ENCODE peak calls at places on chromosome 12, in nine cellular contexts. One of them, this sample, is unnamed. For H3K4me1, the result is how much of the 10 kb centered on the place peaks cover.

GRCh38 chr12:108333898-108334699 is 5.0 kb downstream of the CMKLR1 start:
- DNase-seq in OCI-LY7: no peak
- DNase-seq in left lung: no peak
- DNase-seq in left ventricle myocardium inferior: no peak
- DNase-seq in endodermal cell: no peak
- DNase-seq in breast epithelium: no peak
- DNase-seq in cardiac muscle cell: peak
- DNase-seq in stomach: no peak
- DNase-seq in testis: no peak
- DNase-seq in this sample: no peak

GRCh38 chr12:642633-643477 is 20.4 kb downstream of the NINJ2 start:
- DNase-seq in OCI-LY7: peak
- DNase-seq in left lung: peak
- DNase-seq in left ventricle myocardium inferior: peak
- DNase-seq in endodermal cell: peak
- DNase-seq in breast epithelium: no peak
- DNase-seq in cardiac muscle cell: peak
- DNase-seq in stomach: peak
- DNase-seq in testis: peak
- DNase-seq in this sample: peak

GRCh38 chr12:10722905-10723866 is at the start of gene YBX3:
- DNase-seq in OCI-LY7: peak
- DNase-seq in left lung: peak
- DNase-seq in left ventricle myocardium inferior: peak
- DNase-seq in endodermal cell: peak
- DNase-seq in breast epithelium: peak
- DNase-seq in cardiac muscle cell: peak
- DNase-seq in stomach: peak
- DNase-seq in testis: peak
- DNase-seq in this sample: peak

GRCh38 chr12:75564398-75564797 is 53.0 kb upstream of the KRR1 start:
- DNase-seq in OCI-LY7: no peak
- DNase-seq in left lung: no peak
- DNase-seq in left ventricle myocardium inferior: no peak
- DNase-seq in endodermal cell: no peak
- DNase-seq in breast epithelium: no peak
- DNase-seq in cardiac muscle cell: peak
- DNase-seq in stomach: no peak
- DNase-seq in testis: no peak
- DNase-seq in this sample: peak

GRCh38 chr12:76586764-76587395 is 27.3 kb upstream of the OSBPL8 start:
- DNase-seq in OCI-LY7: peak
- DNase-seq in left lung: no peak
- DNase-seq in left ventricle myocardium inferior: no peak
- DNase-seq in endodermal cell: no peak
- DNase-seq in breast epithelium: no peak
- DNase-seq in cardiac muscle cell: peak
- DNase-seq in stomach: no peak
- DNase-seq in testis: peak
- DNase-seq in this sample: no peak

GRCh38 chr12:77256924-77257323 is 191.6 kb upstream of the E2F7 start:
- DNase-seq in OCI-LY7: no peak
- DNase-seq in left lung: no peak
- DNase-seq in left ventricle myocardium inferior: no peak
- DNase-seq in endodermal cell: no peak
- DNase-seq in breast epithelium: no peak
- DNase-seq in cardiac muscle cell: peak
- DNase-seq in stomach: no peak
- DNase-seq in testis: no peak
- DNase-seq in this sample: no peak

GRCh38 chr12:72006766-72007165 is 68.1 kb downstream of the TPH2 start:
- DNase-seq in OCI-LY7: no peak
- DNase-seq in left lung: no peak
- DNase-seq in left ventricle myocardium inferior: no peak
- DNase-seq in endodermal cell: no peak
- DNase-seq in breast epithelium: no peak
- DNase-seq in cardiac muscle cell: no peak
- DNase-seq in stomach: no peak
- DNase-seq in testis: no peak
- DNase-seq in this sample: no peak

GRCh38 chr12:526089-526488 is 66.3 kb downstream of the B4GALNT3 start:
- DNase-seq in OCI-LY7: no peak
- DNase-seq in left lung: no peak
- DNase-seq in left ventricle myocardium inferior: no peak
- DNase-seq in endodermal cell: no peak
- DNase-seq in breast epithelium: no peak
- DNase-seq in cardiac muscle cell: no peak
- DNase-seq in stomach: no peak
- DNase-seq in testis: no peak
- DNase-seq in this sample: no peak

GRCh38 chr12:84362552-84362897 is 550.1 kb downstream of the SLC6A15 start:
- DNase-seq in OCI-LY7: no peak
- DNase-seq in left lung: no peak
- DNase-seq in left ventricle myocardium inferior: no peak
- DNase-seq in endodermal cell: no peak
- DNase-seq in breast epithelium: no peak
- DNase-seq in cardiac muscle cell: no peak
- DNase-seq in stomach: no peak
- DNase-seq in testis: no peak
- DNase-seq in this sample: no peak

GRCh38 chr12:120453060-120453761 is 7.0 kb downstream of the GATC start:
- DNase-seq in OCI-LY7: no peak
- DNase-seq in left lung: no peak
- DNase-seq in left ventricle myocardium inferior: no peak
- DNase-seq in endodermal cell: no peak
- DNase-seq in breast epithelium: no peak
- DNase-seq in cardiac muscle cell: no peak
- DNase-seq in stomach: no peak
- DNase-seq in testis: no peak
- DNase-seq in this sample: no peak

GRCh38 chr12:124709722-124710656 is 142.6 kb upstream of the NCOR2 start:
- DNase-seq in OCI-LY7: no peak
- DNase-seq in left lung: no peak
- DNase-seq in left ventricle myocardium inferior: no peak
- DNase-seq in endodermal cell: no peak
- DNase-seq in breast epithelium: no peak
- DNase-seq in cardiac muscle cell: peak
- DNase-seq in stomach: no peak
- DNase-seq in testis: no peak
- DNase-seq in this sample: peak

GRCh38 chr12:43293396-43293795 is 258.6 kb downstream of the ADAMTS20 start:
- DNase-seq in OCI-LY7: no peak
- DNase-seq in left lung: no peak
- DNase-seq in left ventricle myocardium inferior: no peak
- DNase-seq in endodermal cell: no peak
- DNase-seq in breast epithelium: no peak
- DNase-seq in cardiac muscle cell: no peak
- DNase-seq in stomach: no peak
- DNase-seq in testis: no peak
- DNase-seq in this sample: no peak

GRCh38 chr12:6790496-6791150 is 1.3 kb downstream of the CD4 start:
- DNase-seq in OCI-LY7: no peak
- DNase-seq in left lung: no peak
- DNase-seq in left ventricle myocardium inferior: no peak
- DNase-seq in endodermal cell: no peak
- DNase-seq in breast epithelium: no peak
- DNase-seq in cardiac muscle cell: no peak
- DNase-seq in stomach: no peak
- DNase-seq in testis: no peak
- DNase-seq in this sample: no peak

GRCh38 chr12:75086086-75087038 is 123.3 kb downstream of the KCNC2 start:
- DNase-seq in OCI-LY7: no peak
- DNase-seq in left lung: no peak
- DNase-seq in left ventricle myocardium inferior: no peak
- DNase-seq in endodermal cell: no peak
- DNase-seq in breast epithelium: no peak
- DNase-seq in cardiac muscle cell: no peak
- DNase-seq in stomach: no peak
- DNase-seq in testis: no peak
- DNase-seq in this sample: no peak

GRCh38 chr12:96427269-96427729 is 27.1 kb upstream of the CDK17 start:
- DNase-seq in OCI-LY7: no peak
- DNase-seq in left lung: peak
- DNase-seq in left ventricle myocardium inferior: peak
- DNase-seq in endodermal cell: peak
- DNase-seq in breast epithelium: no peak
- DNase-seq in cardiac muscle cell: peak
- DNase-seq in stomach: peak
- DNase-seq in testis: no peak
- DNase-seq in this sample: no peak

GRCh38 chr12:80230068-80230467 is 130.7 kb downstream of the OTOGL start:
- DNase-seq in OCI-LY7: no peak
- DNase-seq in left lung: no peak
- DNase-seq in left ventricle myocardium inferior: no peak
- DNase-seq in endodermal cell: peak
- DNase-seq in breast epithelium: no peak
- DNase-seq in cardiac muscle cell: no peak
- DNase-seq in stomach: no peak
- DNase-seq in testis: no peak
- DNase-seq in this sample: peak

GRCh38 chr12:49415426-49416040 is 48.3 kb downstream of the SPATS2 start:
- DNase-seq in OCI-LY7: no peak
- DNase-seq in left lung: no peak
- DNase-seq in left ventricle myocardium inferior: no peak
- DNase-seq in endodermal cell: no peak
- DNase-seq in breast epithelium: no peak
- DNase-seq in cardiac muscle cell: no peak
- DNase-seq in stomach: no peak
- DNase-seq in testis: no peak
- DNase-seq in this sample: no peak

GRCh38 chr12:50925342-50925651 is 27.0 kb upstream of the HIGD1C start:
- DNase-seq in OCI-LY7: peak
- DNase-seq in left lung: no peak
- DNase-seq in left ventricle myocardium inferior: no peak
- DNase-seq in endodermal cell: no peak
- DNase-seq in breast epithelium: no peak
- DNase-seq in cardiac muscle cell: no peak
- DNase-seq in stomach: no peak
- DNase-seq in testis: no peak
- DNase-seq in this sample: no peak

GRCh38 chr12:54355104-54355815 is 9.0 kb downstream of the GPR84 start:
- DNase-seq in OCI-LY7: no peak
- DNase-seq in left lung: no peak
- DNase-seq in left ventricle myocardium inferior: no peak
- DNase-seq in endodermal cell: peak
- DNase-seq in breast epithelium: no peak
- DNase-seq in cardiac muscle cell: no peak
- DNase-seq in stomach: no peak
- DNase-seq in testis: no peak
- DNase-seq in this sample: no peak

DNA sequence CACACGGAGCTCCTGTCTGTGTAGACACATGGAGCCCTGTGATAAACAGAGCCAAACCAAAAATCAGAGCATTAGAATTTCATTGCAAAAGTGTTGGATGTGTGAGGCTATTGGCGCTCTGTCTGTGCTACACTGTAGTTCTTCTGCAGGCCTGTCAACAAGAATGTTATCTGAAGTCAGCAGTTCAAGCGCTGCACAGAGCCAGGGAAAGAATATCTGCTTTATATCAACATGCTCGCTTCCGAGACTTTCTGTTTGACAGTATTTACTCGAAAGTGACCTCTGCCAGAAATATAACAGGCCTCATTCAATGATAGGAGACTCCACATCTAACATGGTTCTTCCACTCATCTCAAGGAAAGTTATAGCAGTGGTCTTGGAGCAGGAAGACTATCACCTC is 118.3 kb downstream of the CCER1 start:
- DNase-seq in OCI-LY7: no peak
- DNase-seq in left lung: no peak
- DNase-seq in left ventricle myocardium inferior: no peak
- DNase-seq in endodermal cell: no peak
- DNase-seq in breast epithelium: no peak
- DNase-seq in cardiac muscle cell: peak
- DNase-seq in stomach: no peak
- DNase-seq in testis: peak
- DNase-seq in this sample: no peak
- H3K4me1 ChIP-seq in OCI-LY7: under half
- H3K4me1 ChIP-seq in left lung: under half
- H3K4me1 ChIP-seq in left ventricle myocardium inferior: under half
- H3K4me1 ChIP-seq in endodermal cell: under half
- H3K4me1 ChIP-seq in breast epithelium: under half
- H3K4me1 ChIP-seq in cardiac muscle cell: half or more
- H3K4me1 ChIP-seq in stomach: under half
- H3K4me1 ChIP-seq in testis: under half
- H3K4me1 ChIP-seq in this sample: under half

DNA sequence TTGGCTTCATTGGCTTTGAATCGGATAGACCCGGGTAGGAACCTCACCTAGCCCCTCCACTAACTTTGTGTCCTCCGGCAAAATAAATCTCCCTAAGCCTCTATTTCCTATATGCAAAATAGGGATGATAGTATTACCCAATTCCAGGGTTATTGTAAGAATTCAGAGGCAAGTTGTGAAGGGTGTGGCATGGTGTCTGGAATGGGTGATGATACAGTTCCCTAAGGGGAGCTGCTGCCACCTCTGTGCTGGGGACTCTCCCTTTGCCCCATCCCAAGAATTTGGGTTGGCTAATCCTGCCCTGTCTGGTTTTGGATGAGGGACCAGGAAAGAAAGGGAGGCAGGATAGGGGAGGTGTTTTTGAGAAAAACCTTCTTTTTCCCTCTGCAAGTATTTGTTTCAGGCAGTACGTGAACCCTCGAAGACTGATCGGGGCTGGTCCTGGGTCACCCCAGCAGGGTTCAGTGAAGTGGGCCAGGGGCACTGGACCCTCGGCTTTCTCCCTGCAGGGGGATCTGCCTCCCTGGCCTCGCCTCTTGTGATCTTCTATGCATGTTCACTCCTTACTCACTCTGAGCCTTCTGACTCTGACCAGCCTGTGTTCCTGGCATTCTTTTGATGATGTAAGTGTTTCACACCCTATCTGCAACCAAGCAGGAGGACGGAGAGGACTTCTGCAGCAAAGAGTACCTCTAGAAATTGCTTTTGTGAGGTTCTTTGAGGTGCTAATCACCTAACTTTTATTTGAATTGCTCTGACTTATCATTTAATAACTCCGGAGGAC is 60.8 kb downstream of the RASSF3 start:
- DNase-seq in OCI-LY7: no peak
- DNase-seq in left lung: no peak
- DNase-seq in left ventricle myocardium inferior: no peak
- DNase-seq in endodermal cell: peak
- DNase-seq in breast epithelium: no peak
- DNase-seq in cardiac muscle cell: peak
- DNase-seq in stomach: peak
- DNase-seq in testis: no peak
- DNase-seq in this sample: no peak
- H3K4me3 ChIP-seq in OCI-LY7: no peak
- H3K4me3 ChIP-seq in left lung: no peak
- H3K4me3 ChIP-seq in left ventricle myocardium inferior: peak
- H3K4me3 ChIP-seq in endodermal cell: no peak
- H3K4me3 ChIP-seq in breast epithelium: no peak
- H3K4me3 ChIP-seq in cardiac muscle cell: no peak
- H3K4me3 ChIP-seq in stomach: no peak
- H3K4me3 ChIP-seq in testis: no peak
- H3K4me3 ChIP-seq in this sample: no peak

GRCh38 chr12:89117448-89118034 is 234.8 kb downstream of the DUSP6 start:
- DNase-seq in OCI-LY7: no peak
- DNase-seq in left lung: no peak
- DNase-seq in left ventricle myocardium inferior: no peak
- DNase-seq in endodermal cell: no peak
- DNase-seq in breast epithelium: peak
- DNase-seq in cardiac muscle cell: no peak
- DNase-seq in stomach: peak
- DNase-seq in testis: no peak
- DNase-seq in this sample: peak
- H3K4me1 ChIP-seq in OCI-LY7: under half
- H3K4me1 ChIP-seq in left lung: under half
- H3K4me1 ChIP-seq in left ventricle myocardium inferior: under half
- H3K4me1 ChIP-seq in endodermal cell: under half
- H3K4me1 ChIP-seq in breast epithelium: under half
- H3K4me1 ChIP-seq in cardiac muscle cell: under half
- H3K4me1 ChIP-seq in stomach: under half
- H3K4me1 ChIP-seq in testis: under half
- H3K4me1 ChIP-seq in this sample: under half

GRCh38 chr12:90062799-90063198 is 354.2 kb upstream of the ATP2B1 start:
- DNase-seq in OCI-LY7: no peak
- DNase-seq in left lung: no peak
- DNase-seq in left ventricle myocardium inferior: no peak
- DNase-seq in endodermal cell: no peak
- DNase-seq in breast epithelium: no peak
- DNase-seq in cardiac muscle cell: no peak
- DNase-seq in stomach: no peak
- DNase-seq in testis: no peak
- DNase-seq in this sample: no peak
- H3K4me3 ChIP-seq in OCI-LY7: no peak
- H3K4me3 ChIP-seq in left lung: no peak
- H3K4me3 ChIP-seq in left ventricle myocardium inferior: no peak
- H3K4me3 ChIP-seq in endodermal cell: no peak
- H3K4me3 ChIP-seq in breast epithelium: no peak
- H3K4me3 ChIP-seq in cardiac muscle cell: no peak
- H3K4me3 ChIP-seq in stomach: no peak
- H3K4me3 ChIP-seq in testis: no peak
- H3K4me3 ChIP-seq in this sample: no peak

This sample was measured in thyroid gland.